ENCODE peak calls at places on chromosome 13, in four cellular contexts. One of them, this sample, is unnamed.
A peak's percentile ranks its signal among the peaks of the same experiment; 100 is the strongest.

GRCh38 chr13:27822258-27822872 is 30.1 kb downstream of the GSX1 start:
- DNase-seq in mammary epithelial cell: peak; percentile 28
- DNase-seq in ascending aorta: no peak
- DNase-seq in testis: no peak
- DNase-seq in this sample: no peak

GRCh38 chr13:55990631-55991030 is 1150.1 kb upstream of the PRR20A start:
- DNase-seq in mammary epithelial cell: no peak
- DNase-seq in ascending aorta: no peak
- DNase-seq in testis: no peak
- DNase-seq in this sample: no peak

GRCh38 chr13:34942732-34943674 is 933 bp downstream of the NBEA start:
- DNase-seq in mammary epithelial cell: no peak
- DNase-seq in ascending aorta: no peak
- DNase-seq in testis: peak; percentile 50
- DNase-seq in this sample: no peak

GRCh38 chr13:49351871-49352270 is 92.0 kb downstream of the CAB39L start:
- DNase-seq in mammary epithelial cell: peak; percentile 32
- DNase-seq in ascending aorta: no peak
- DNase-seq in testis: no peak
- DNase-seq in this sample: no peak

GRCh38 chr13:30107536-30108136 is 199.7 kb downstream of the KATNAL1 start:
- DNase-seq in mammary epithelial cell: peak; percentile 79
- DNase-seq in ascending aorta: no peak
- DNase-seq in testis: no peak
- DNase-seq in this sample: no peak

GRCh38 chr13:38535271-38535670 is 151.6 kb upstream of the FREM2 start:
- DNase-seq in mammary epithelial cell: no peak
- DNase-seq in ascending aorta: no peak
- DNase-seq in testis: no peak
- DNase-seq in this sample: no peak

GRCh38 chr13:54593504-54593903 is 1564.9 kb downstream of the OLFM4 start:
- DNase-seq in mammary epithelial cell: no peak
- DNase-seq in ascending aorta: no peak
- DNase-seq in testis: no peak
- DNase-seq in this sample: no peak

GRCh38 chr13:106917024-106917491 is 349.1 kb upstream of the ARGLU1 start:
- DNase-seq in mammary epithelial cell: no peak
- DNase-seq in ascending aorta: no peak
- DNase-seq in testis: no peak
- DNase-seq in this sample: no peak

GRCh38 chr13:48828962-48829405 is 146.7 kb upstream of the FNDC3A start:
- DNase-seq in mammary epithelial cell: peak; percentile 67
- DNase-seq in ascending aorta: no peak
- DNase-seq in testis: no peak
- DNase-seq in this sample: no peak

GRCh38 chr13:22285867-22286632 is 615.2 kb downstream of the FGF9 start:
- DNase-seq in mammary epithelial cell: no peak
- DNase-seq in ascending aorta: no peak
- DNase-seq in testis: no peak
- DNase-seq in this sample: no peak

GRCh38 chr13:101170306-101170705 is 246.0 kb downstream of the NALCN start:
- DNase-seq in mammary epithelial cell: no peak
- DNase-seq in ascending aorta: no peak
- DNase-seq in testis: no peak
- DNase-seq in this sample: no peak

GRCh38 chr13:49464621-49465325 is 20.7 kb downstream of the SETDB2 start:
- DNase-seq in mammary epithelial cell: no peak
- DNase-seq in ascending aorta: no peak
- DNase-seq in testis: no peak
- DNase-seq in this sample: no peak

GRCh38 chr13:49812806-49813205 is 20.3 kb upstream of the KPNA3 start:
- DNase-seq in mammary epithelial cell: no peak
- DNase-seq in ascending aorta: no peak
- DNase-seq in testis: no peak
- DNase-seq in this sample: no peak

GRCh38 chr13:109036091-109036490 is 406.7 kb downstream of the MYO16 start:
- DNase-seq in mammary epithelial cell: no peak
- DNase-seq in ascending aorta: no peak
- DNase-seq in testis: no peak
- DNase-seq in this sample: no peak

GRCh38 chr13:50990540-50991506 is 81.2 kb downstream of the RNASEH2B start:
- DNase-seq in mammary epithelial cell: no peak
- DNase-seq in ascending aorta: no peak
- DNase-seq in testis: peak; percentile 81
- DNase-seq in this sample: no peak

GRCh38 chr13:104773775-104774174 is 1707.6 kb upstream of the SLC10A2 start:
- DNase-seq in mammary epithelial cell: peak; percentile 32
- DNase-seq in ascending aorta: no peak
- DNase-seq in testis: no peak
- DNase-seq in this sample: peak; percentile 4

GRCh38 chr13:33183431-33184130 is 102.0 kb downstream of the STARD13 start:
- DNase-seq in mammary epithelial cell: no peak
- DNase-seq in ascending aorta: no peak
- DNase-seq in testis: no peak
- DNase-seq in this sample: no peak

GRCh38 chr13:50236898-50237318 is 221.7 kb downstream of the KCNRG start:
- DNase-seq in mammary epithelial cell: no peak
- DNase-seq in ascending aorta: no peak
- DNase-seq in testis: no peak
- DNase-seq in this sample: peak; percentile 78

GRCh38 chr13:43664700-43665191 is 122.0 kb downstream of the ENOX1 start:
- DNase-seq in mammary epithelial cell: peak; percentile 22
- DNase-seq in ascending aorta: no peak
- DNase-seq in testis: no peak
- DNase-seq in this sample: no peak

GRCh38 chr13:44764334-44764733 is 188.2 kb upstream of the TSC22D1 start:
- DNase-seq in mammary epithelial cell: no peak
- DNase-seq in ascending aorta: no peak
- DNase-seq in testis: no peak
- DNase-seq in this sample: no peak

GRCh38 chr13:82758056-82758455 is 1124.2 kb downstream of the SLITRK1 start:
- DNase-seq in mammary epithelial cell: peak; percentile 46
- DNase-seq in ascending aorta: no peak
- DNase-seq in testis: no peak
- DNase-seq in this sample: no peak

GRCh38 chr13:25833761-25834160 is 218.1 kb downstream of the SHISA2 start:
- DNase-seq in mammary epithelial cell: no peak
- DNase-seq in ascending aorta: no peak
- DNase-seq in testis: no peak
- DNase-seq in this sample: no peak

GRCh38 chr13:106063591-106064308 is 471.7 kb downstream of the EFNB2 start:
- DNase-seq in mammary epithelial cell: peak; percentile 69
- DNase-seq in ascending aorta: no peak
- DNase-seq in testis: no peak
- DNase-seq in this sample: no peak

GRCh38 chr13:109949395-109949794 is 163.0 kb upstream of the IRS2 start:
- DNase-seq in mammary epithelial cell: no peak
- DNase-seq in ascending aorta: no peak
- DNase-seq in testis: no peak
- DNase-seq in this sample: no peak

GRCh38 chr13:65532231-65532630 is 1697.9 kb downstream of the PCDH9 start:
- DNase-seq in mammary epithelial cell: no peak
- DNase-seq in ascending aorta: no peak
- DNase-seq in testis: no peak
- DNase-seq in this sample: no peak

GRCh38 chr13:42656136-42656535 is 82.2 kb downstream of the TNFSF11 start:
- DNase-seq in mammary epithelial cell: no peak
- DNase-seq in ascending aorta: no peak
- DNase-seq in testis: no peak
- DNase-seq in this sample: no peak

GRCh38 chr13:33490461-33491327 is 205.1 kb upstream of the STARD13 start:
- DNase-seq in mammary epithelial cell: no peak
- DNase-seq in ascending aorta: no peak
- DNase-seq in testis: no peak
- DNase-seq in this sample: no peak

GRCh38 chr13:27921421-27921960 is 1.7 kb downstream of the PDX1 start:
- DNase-seq in mammary epithelial cell: no peak
- DNase-seq in ascending aorta: no peak
- DNase-seq in testis: no peak
- DNase-seq in this sample: no peak

GRCh38 chr13:29156136-29156535 is 336.0 kb downstream of the MTUS2 start:
- DNase-seq in mammary epithelial cell: no peak
- DNase-seq in ascending aorta: no peak
- DNase-seq in testis: no peak
- DNase-seq in this sample: no peak

GRCh38 chr13:98327326-98328314 is 150.6 kb upstream of the RNF113B start:
- DNase-seq in mammary epithelial cell: no peak
- DNase-seq in ascending aorta: no peak
- DNase-seq in testis: no peak
- DNase-seq in this sample: no peak

GRCh38 chr13:56378566-56378965 is 762.2 kb upstream of the PRR20A start:
- DNase-seq in mammary epithelial cell: no peak
- DNase-seq in ascending aorta: no peak
- DNase-seq in testis: no peak
- DNase-seq in this sample: no peak

GRCh38 chr13:108961542-108962125 is 332.2 kb downstream of the MYO16 start:
- DNase-seq in mammary epithelial cell: peak; percentile 50
- DNase-seq in ascending aorta: no peak
- DNase-seq in testis: no peak
- DNase-seq in this sample: peak; percentile 24

GRCh38 chr13:32309812-32310706 is 5.1 kb downstream of the ZAR1L start:
- DNase-seq in mammary epithelial cell: peak; percentile 37
- DNase-seq in ascending aorta: no peak
- DNase-seq in testis: no peak
- DNase-seq in this sample: no peak

GRCh38 chr13:95039415-95039814 is 261.8 kb downstream of the ABCC4 start:
- DNase-seq in mammary epithelial cell: no peak
- DNase-seq in ascending aorta: no peak
- DNase-seq in testis: no peak
- DNase-seq in this sample: no peak

GRCh38 chr13:36298535-36299068 is 988 bp upstream of the CCDC169 start:
- DNase-seq in mammary epithelial cell: no peak
- DNase-seq in ascending aorta: no peak
- DNase-seq in testis: peak; percentile 45
- DNase-seq in this sample: no peak

GRCh38 chr13:35162420-35162819 is 220.3 kb downstream of the NBEA start:
- DNase-seq in mammary epithelial cell: no peak
- DNase-seq in ascending aorta: no peak
- DNase-seq in testis: no peak
- DNase-seq in this sample: no peak

DNA sequence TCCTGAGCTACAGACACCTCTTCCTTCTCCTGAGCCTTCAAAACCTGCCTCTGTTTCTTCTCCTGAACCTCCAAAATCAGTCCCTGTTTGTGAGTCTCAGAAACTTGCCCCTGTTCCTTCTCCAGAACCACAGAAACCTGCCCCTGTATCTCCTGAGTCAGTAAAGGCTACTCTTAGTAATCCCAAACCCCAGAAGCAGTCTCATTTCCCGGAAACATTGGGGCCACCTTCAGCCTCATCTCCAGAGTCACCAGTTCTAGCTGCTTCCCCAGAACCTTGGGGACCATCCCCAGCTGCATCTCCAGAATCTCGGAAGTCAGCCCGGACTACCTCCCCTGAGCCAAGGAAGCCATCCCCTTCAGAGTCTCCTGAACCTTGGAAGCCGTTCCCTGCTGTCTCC is 10.0 kb downstream of the CHAMP1 start:
- DNase-seq in mammary epithelial cell: no peak
- DNase-seq in ascending aorta: no peak
- DNase-seq in testis: no peak
- DNase-seq in this sample: no peak
- H3K27ac ChIP-seq in mammary epithelial cell: no peak overlapping the region
- H3K27ac ChIP-seq in ascending aorta: no peak overlapping the region
- H3K27ac ChIP-seq in testis: no peak overlapping the region
- H3K27ac ChIP-seq in this sample: no peak overlapping the region

GRCh38 chr13:19960673-19961015 is 2.1 kb downstream of the ZMYM2 start:
- DNase-seq in mammary epithelial cell: peak; percentile 16
- DNase-seq in ascending aorta: no peak
- DNase-seq in testis: no peak
- DNase-seq in this sample: no peak
- H3K27ac ChIP-seq in mammary epithelial cell: no peak overlapping the region
- H3K27ac ChIP-seq in ascending aorta: no peak overlapping the region
- H3K27ac ChIP-seq in testis: no peak overlapping the region
- H3K27ac ChIP-seq in this sample: no peak overlapping the region

DNA sequence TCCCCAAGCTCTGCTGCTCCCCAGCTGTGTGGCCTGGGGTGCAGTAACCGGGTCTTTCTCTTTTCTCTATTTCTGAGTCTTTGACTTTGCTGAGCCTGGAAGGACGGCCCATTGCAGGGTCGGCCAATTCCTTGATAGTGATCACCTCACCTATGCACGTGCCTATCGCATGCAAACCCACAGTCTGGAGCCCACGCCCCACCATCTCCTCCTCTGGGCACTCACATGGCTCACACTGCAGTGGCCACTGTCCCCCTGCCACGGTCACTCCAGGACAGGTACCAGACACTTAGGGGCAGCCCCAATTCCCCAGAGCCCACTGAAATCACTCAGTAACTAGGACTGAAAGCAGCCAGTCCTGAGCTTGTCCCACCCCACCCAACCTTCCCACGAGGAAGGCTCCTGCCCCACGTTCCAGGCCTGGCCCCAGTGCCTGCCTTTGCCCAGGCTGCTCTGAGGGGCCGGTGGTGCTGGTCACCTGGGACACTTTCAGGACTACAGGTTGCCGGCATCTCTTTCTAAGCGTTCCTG is 137.6 kb downstream of the TEX29 start:
- DNase-seq in mammary epithelial cell: no peak
- DNase-seq in ascending aorta: no peak
- DNase-seq in testis: no peak
- DNase-seq in this sample: no peak
- H3K27ac ChIP-seq in mammary epithelial cell: no peak overlapping the region
- H3K27ac ChIP-seq in ascending aorta: no peak overlapping the region
- H3K27ac ChIP-seq in testis: no peak overlapping the region
- H3K27ac ChIP-seq in this sample: no peak overlapping the region

DNA sequence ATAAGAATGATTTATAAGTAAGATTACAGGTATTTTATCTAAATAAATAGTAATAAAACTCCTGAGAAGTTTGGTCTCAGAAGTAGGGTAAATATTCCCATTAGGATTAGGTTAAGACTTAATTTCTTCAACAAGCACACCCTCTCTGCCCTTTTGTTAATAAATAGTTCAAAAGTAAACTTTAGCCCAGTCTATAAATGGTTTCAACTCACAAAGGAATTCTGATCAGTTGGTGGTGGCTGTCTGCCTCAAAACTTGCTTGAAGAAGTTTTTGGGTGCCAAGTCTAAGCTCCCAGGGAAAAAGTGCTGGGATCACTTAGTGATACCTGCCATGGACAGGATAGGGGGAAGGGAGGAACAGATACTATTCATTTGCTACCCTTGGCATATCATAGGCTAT is 22.9 kb downstream of the MBNL2 start:
- DNase-seq in mammary epithelial cell: no peak
- DNase-seq in ascending aorta: no peak
- DNase-seq in testis: peak; percentile 45
- DNase-seq in this sample: no peak
- H3K27ac ChIP-seq in mammary epithelial cell: peak overlapping the region; percentile 62
- H3K27ac ChIP-seq in ascending aorta: peak overlapping the region; percentile 73
- H3K27ac ChIP-seq in testis: peak overlapping the region; percentile 76
- H3K27ac ChIP-seq in this sample: no peak overlapping the region

GRCh38 chr13:99974296-99974938 is 2.9 kb upstream of the ZIC5 start:
- DNase-seq in mammary epithelial cell: no peak
- DNase-seq in ascending aorta: no peak
- DNase-seq in testis: no peak
- DNase-seq in this sample: no peak
- H3K27ac ChIP-seq in mammary epithelial cell: no peak overlapping the region
- H3K27ac ChIP-seq in ascending aorta: no peak overlapping the region
- H3K27ac ChIP-seq in testis: no peak overlapping the region
- H3K27ac ChIP-seq in this sample: no peak overlapping the region